ENCODE peak calls at places on chromosomes 11 and 22, in six cellular contexts. C, A, M, E, Z and Q are unnamed samples.

GRCh38 chr22:23036684-23037428 is 33.5 kb upstream of the GNAZ start:
- DNase-seq in Z (peak; percentile 9), A (no peak), M (no peak), C (no peak), E (no peak), Q (no peak)

GRCh38 chr11:58606930-58607714 is 15.3 kb upstream of the CNTF start:
- DNase-seq in A (no peak), M (no peak), C (no peak), E (no peak), Z (no peak), Q (no peak)

GRCh38 chr11:71438650-71439049 is 9.5 kb downstream of the DHCR7 start:
- DNase-seq in E (no peak), C (no peak), Z (no peak), A (no peak), M (no peak), Q (no peak)

GRCh38 chr11:101126551-101127347 is 2.9 kb downstream of the PGR start:
- DNase-seq in E (peak; percentile 13), Z (no peak), C (no peak), A (no peak), M (peak; percentile 74), Q (no peak)

GRCh38 chr11:131823772-131824171 is 453.4 kb downstream of the NTM start:
- DNase-seq in A (no peak), E (no peak), M (no peak), Z (no peak), C (no peak), Q (no peak)

GRCh38 chr22:29830585-29830984 is 7.5 kb downstream of the ASCC2 start:
- DNase-seq in C (no peak), A (no peak), E (no peak), Z (no peak), M (peak; percentile 82), Q (no peak)

GRCh38 chr11:128720522-128720985 is 26.7 kb downstream of the FLI1 start:
- DNase-seq in A (no peak), M (no peak), Z (peak; percentile 62), C (peak; percentile 89), E (no peak), Q (peak; percentile 67)

GRCh38 chr11:126008956-126009355 is 53.7 kb downstream of the CDON start:
- DNase-seq in M (no peak), E (no peak), A (no peak), Z (no peak), C (no peak), Q (no peak)

GRCh38 chr11:116454020-116454645 is 318.7 kb downstream of the BUD13 start:
- DNase-seq in A (peak; percentile 24), M (peak; percentile 44), Z (peak; percentile 28), C (peak; percentile 56), E (peak; percentile 63), Q (peak; percentile 47)

GRCh38 chr11:110362916-110363574 is 66.6 kb upstream of the RDX start:
- DNase-seq in C (peak; percentile 58), M (peak; percentile 36), Z (no peak), A (no peak), E (peak; percentile 54), Q (no peak)

GRCh38 chr11:27209562-27210005 is 153.4 kb downstream of the CCDC34 start:
- DNase-seq in A (no peak), Z (peak; percentile 100), E (no peak), M (peak; percentile 65), C (peak; percentile 53), Q (no peak)

GRCh38 chr11:113528982-113529381 is 53.8 kb upstream of the DRD2 start:
- DNase-seq in Z (peak; percentile 69), C (no peak), A (no peak), M (no peak), E (no peak), Q (no peak)

GRCh38 chr22:44050766-44051747 is 27.0 kb downstream of the PARVB start:
- DNase-seq in M (no peak), Z (no peak), E (peak; percentile 30), C (no peak), A (no peak), Q (no peak)

DNA sequence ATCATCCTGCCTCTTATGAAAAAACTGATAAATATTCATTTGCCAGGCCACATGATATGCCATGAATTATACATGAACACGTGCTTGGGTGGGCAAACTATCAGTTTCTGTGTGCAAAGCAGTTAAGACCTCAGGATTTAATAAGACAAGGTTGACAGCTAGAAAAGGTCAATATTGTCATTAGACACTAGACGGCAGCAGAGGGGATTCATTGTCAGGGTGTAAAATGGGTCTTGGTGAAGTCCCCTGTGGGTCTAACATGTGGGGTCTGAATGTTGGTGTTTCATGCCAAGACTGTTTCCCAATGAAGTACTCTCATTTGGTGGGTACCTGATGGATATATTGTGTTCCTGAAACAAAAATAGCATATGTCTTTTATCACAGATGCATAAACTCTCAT is 111.9 kb downstream of the MYO18B start:
- DNase-seq in C (peak; percentile 40), Z (no peak), A (no peak), M (no peak), E (no peak), Q (no peak)
- TF ChIP-seq CTCF in C (peak; percentile 52), Z (no peak), A (no peak), M (no peak), E (no peak), Q (peak; percentile 7)

DNA sequence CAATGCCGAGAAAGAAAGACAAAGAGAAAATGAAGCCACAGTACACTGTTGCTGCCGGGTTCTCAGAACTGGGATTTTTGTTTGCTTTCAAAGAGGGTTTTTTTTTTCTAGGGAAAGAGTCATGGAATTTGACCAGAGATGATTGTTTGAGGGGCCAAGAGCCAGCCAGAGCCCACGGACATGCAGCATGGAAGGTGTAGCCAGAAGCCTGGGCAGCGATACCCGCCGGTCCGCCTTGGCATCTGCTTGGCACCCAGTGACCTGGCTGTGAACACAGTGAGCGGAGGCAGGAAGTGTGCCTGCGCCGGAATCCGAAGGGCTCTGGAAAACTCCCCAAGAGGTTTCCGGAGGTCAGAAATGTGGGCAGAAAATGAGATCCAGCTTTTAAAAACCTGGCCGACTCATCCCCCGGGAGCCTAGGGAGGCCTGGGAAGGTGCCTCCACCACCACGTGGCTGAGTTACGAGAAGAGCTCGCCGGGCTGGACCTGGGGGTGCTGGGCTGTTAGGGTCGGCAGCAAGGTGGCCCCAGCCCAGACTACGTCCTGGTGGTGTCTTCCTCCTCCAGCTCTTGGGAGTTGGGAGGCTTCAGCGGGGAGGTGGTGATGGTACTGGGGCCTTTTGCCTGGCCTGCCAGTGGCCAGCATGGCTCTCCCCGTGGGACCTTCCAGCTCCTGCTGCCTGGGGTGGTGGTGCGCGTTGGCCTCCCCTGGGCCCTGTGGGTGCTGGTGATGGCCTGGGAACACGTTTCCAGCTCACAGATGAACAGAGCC is 61.6 kb upstream of the PPARA start:
- DNase-seq in Z (peak; percentile 85), M (peak; percentile 75), C (no peak), E (no peak), A (no peak), Q (no peak)
- TF ChIP-seq CTCF in Z (no peak), M (no peak), C (no peak), E (no peak), A (no peak), Q (no peak)

GRCh38 chr11:120335928-120336640 is at the start of gene ARHGEF12:
- DNase-seq in Z (peak; percentile 99), A (peak; percentile 78), C (peak; percentile 97), M (peak; percentile 98), E (peak; percentile 98), Q (peak; percentile 92)
- TF ChIP-seq CTCF in Z (peak; percentile 29), A (no peak), C (peak; percentile 38), M (peak; percentile 66), E (no peak), Q (peak; percentile 43)

GRCh38 chr22:19640306-19640705 is 74.0 kb upstream of the SEPTIN5 start:
- DNase-seq in E (no peak), Z (no peak), M (no peak), C (no peak), A (no peak), Q (no peak)

GRCh38 chr22:19641983-19642451 is 72.3 kb upstream of the SEPTIN5 start:
- DNase-seq in C (no peak), Z (no peak), A (no peak), M (no peak), E (no peak), Q (no peak)

GRCh38 chr22:19639610-19640135 is 74.6 kb upstream of the SEPTIN5 start:
- DNase-seq in A (no peak), Z (no peak), M (no peak), E (no peak), C (no peak), Q (no peak)

GRCh38 chr22:19643448-19644313 is 70.6 kb upstream of the SEPTIN5 start:
- DNase-seq in Z (no peak), E (no peak), A (no peak), M (no peak), C (no peak), Q (no peak)

DNA sequence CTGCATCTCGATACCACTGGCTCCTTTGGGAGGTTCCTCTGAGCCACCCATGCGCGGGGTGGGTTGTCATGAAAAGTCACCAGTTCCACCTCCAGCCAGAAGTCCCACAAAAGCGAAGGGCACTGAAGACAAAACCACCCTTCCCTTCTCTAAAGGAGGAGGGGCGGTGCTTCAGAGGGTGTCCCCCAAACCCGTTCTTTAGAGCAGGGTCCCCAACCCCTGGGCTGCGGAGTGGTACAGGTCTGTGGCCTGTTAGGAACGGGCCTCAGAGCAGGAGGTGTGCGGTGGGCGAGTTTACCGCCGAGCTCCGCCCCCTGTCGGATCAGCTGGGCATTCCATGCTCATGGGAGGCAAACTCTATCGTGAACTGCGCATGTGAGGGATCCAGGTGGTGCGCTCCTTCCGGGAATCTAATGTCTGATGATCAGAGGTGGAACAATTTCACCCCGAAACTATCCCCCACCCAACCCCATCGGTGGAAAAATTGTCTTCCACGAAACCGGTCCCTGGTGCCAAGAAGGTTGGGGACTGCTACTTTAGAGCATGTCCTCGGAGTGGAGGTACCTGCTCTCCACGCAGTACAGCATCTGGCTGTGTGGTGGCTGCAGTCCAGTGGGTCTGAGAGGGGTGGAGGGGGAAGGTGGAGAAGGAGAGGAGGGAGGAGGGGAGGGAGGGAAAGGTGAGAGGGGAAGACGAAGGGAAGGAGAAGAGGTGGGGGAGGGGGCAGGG is 72.9 kb upstream of the SEPTIN5 start:
- DNase-seq in M (no peak), Z (no peak), A (no peak), E (peak; percentile 73), C (no peak), Q (no peak)
- TF ChIP-seq CTCF in M (peak; percentile 33), Z (peak; percentile 28), A (no peak), E (peak; percentile 92), C (peak; percentile 24), Q (no peak)

GRCh38 chr11:2089536-2090165 is 49.5 kb downstream of the IGF2 start:
- DNase-seq in A (no peak), M (peak; percentile 11), C (peak; percentile 50), Z (peak; percentile 21), E (no peak), Q (peak; percentile 50)

GRCh38 chr11:2088284-2088683 is 50.9 kb downstream of the IGF2 start:
- DNase-seq in M (no peak), C (no peak), A (no peak), E (no peak), Z (no peak), Q (no peak)

GRCh38 chr11:2090172-2091111 is 48.7 kb downstream of the IGF2 start:
- DNase-seq in E (no peak), M (no peak), C (no peak), A (no peak), Z (no peak), Q (no peak)

GRCh38 chr11:2091112-2091746 is 48.0 kb downstream of the IGF2 start:
- DNase-seq in A (no peak), Z (no peak), C (no peak), E (no peak), M (peak; percentile 9), Q (no peak)

GRCh38 chr11:2088746-2089535 is 50.2 kb downstream of the IGF2 start:
- DNase-seq in A (no peak), Z (no peak), M (peak; percentile 5), E (no peak), C (no peak), Q (peak; percentile 29)
- TF ChIP-seq CTCF in A (no peak), Z (no peak), M (no peak), E (no peak), C (no peak), Q (no peak)